ENCODE peak calls at places on chromosomes 13 and 19, in ten cellular contexts. L is stimulated activated naive B cell treated with anti-CD40 and anti-IgM and Interleukin-4, amounts not matched to agents 10 μg/mL and 1 μg/mL and 100 μg/mL, for 72 hours; U is colonic mucosa; W is psoas muscle; X is stimulated activated naive CD8-positive, alpha-beta T cell treated with anti-CD3 and anti-CD28 coated beads, Interleukin-15, Interleukin-2, amounts not matched to agents 100 U/mL and 50 U/mL, for 24 hours; J is endothelial cell; T is Right ventricle myocardium superior; I is CD4-positive, alpha-beta memory T cell; Q is AG09319; Y is activated CD4-positive, CD25-positive, alpha-beta regulatory T cell. A is an unnamed sample.

GRCh38 chr13:101942535-101943157 is 459.2 kb downstream of the FGF14 start:
- DNase-seq in L (no peak), U (no peak), W (no peak), X (no peak), J (no peak), T (no peak), I (no peak), Q (no peak), Y (no peak), A (no peak)

GRCh38 chr19:18854982-18855381 is 23.2 kb downstream of the UPF1 start:
- DNase-seq in L (no peak), U (no peak), W (no peak), X (no peak), J (no peak), T (no peak), I (no peak), Q (no peak), Y (no peak), A (no peak)

GRCh38 chr13:29955137-29955650 is 104.8 kb upstream of the UBL3 start:
- DNase-seq in L (no peak), U (no peak), W (no peak), X (no peak), J (no peak), T (no peak), I (no peak), Q (no peak), Y (no peak), A (no peak)

GRCh38 chr13:72970956-72971355 is 87.8 kb upstream of the KLF5 start:
- DNase-seq in L (no peak), U (no peak), W (no peak), X (no peak), J (no peak), T (no peak), I (no peak), Q (no peak), Y (no peak), A (no peak)

GRCh38 chr13:69882451-69882850 is 225.2 kb upstream of the ATXN8OS start:
- DNase-seq in L (no peak), U (no peak), W (no peak), X (no peak), J (no peak), T (no peak), I (no peak), Q (no peak), Y (no peak), A (no peak)

GRCh38 chr13:84430441-84430840 is 548.2 kb upstream of the SLITRK1 start:
- DNase-seq in L (no peak), U (no peak), W (no peak), X (no peak), J (no peak), T (no peak), I (no peak), Q (no peak), Y (no peak), A (no peak)

GRCh38 chr19:45159204-45159970 is 1.4 kb downstream of the NKPD1 start:
- DNase-seq in L (no peak), U (no peak), W (no peak), X (no peak), J (no peak), T (no peak), I (no peak), Q (no peak), Y (no peak), A (no peak)

GRCh38 chr13:27794075-27794691 is 1.9 kb downstream of the GSX1 start:
- DNase-seq in L (no peak), U (no peak), W (no peak), X (no peak), J (no peak), T (no peak), I (no peak), Q (no peak), Y (no peak), A (no peak)

GRCh38 chr19:3809881-3810707 is 23.9 kb upstream of the MATK start:
- DNase-seq in L (peak; percentile 62), U (no peak), W (no peak), X (peak; percentile 57), J (no peak), T (no peak), I (no peak), Q (no peak), Y (no peak), A (no peak)

GRCh38 chr13:74111399-74111798 is 22.8 kb downstream of the KLF12 start:
- DNase-seq in L (no peak), U (no peak), W (no peak), X (no peak), J (no peak), T (no peak), I (no peak), Q (no peak), Y (no peak), A (no peak)

GRCh38 chr19:18294467-18294864 is 13.0 kb upstream of the JUND start:
- DNase-seq in L (peak; percentile 76), U (no peak), W (peak; percentile 75), X (peak; percentile 95), J (no peak), T (peak; percentile 66), I (peak; percentile 89), Q (no peak), Y (peak; percentile 86), A (no peak)

GRCh38 chr19:16626796-16627193 is 1.2 kb downstream of the MED26 start:
- DNase-seq in L (no peak), U (no peak), W (peak; percentile 26), X (peak; percentile 27), J (no peak), T (no peak), I (no peak), Q (no peak), Y (no peak), A (no peak)

GRCh38 chr19:31529121-31529520 is 179.9 kb upstream of the TSHZ3 start:
- DNase-seq in L (no peak), U (no peak), W (no peak), X (no peak), J (no peak), T (no peak), I (no peak), Q (no peak), Y (no peak), A (no peak)

GRCh38 chr13:48161530-48162179 is 66.8 kb upstream of the MED4 start:
- DNase-seq in L (no peak), U (peak; percentile 29), W (peak; percentile 54), X (no peak), J (peak; percentile 12), T (peak; percentile 65), I (no peak), Q (no peak), Y (no peak), A (no peak)

GRCh38 chr19:47263169-47263560 is 6.8 kb downstream of the CCDC9 start:
- DNase-seq in L (no peak), U (no peak), W (no peak), X (no peak), J (no peak), T (no peak), I (no peak), Q (no peak), Y (no peak), A (no peak)

GRCh38 chr13:91245283-91245682 is 102.2 kb upstream of the MIR17HG start:
- DNase-seq in L (no peak), U (no peak), W (no peak), X (no peak), J (no peak), T (no peak), I (no peak), Q (no peak), Y (no peak), A (no peak)

A was measured in left colon.